ENCODE peak calls at places on chromosomes 5 and 9, in four cellular contexts. One of them, this sample, is unnamed.
A peak's percentile ranks its signal among the peaks of the same experiment; 100 is the strongest.

GRCh38 chr5:150217874-150218692 is 28.2 kb downstream of the SLC6A7 start:
- DNase-seq in endothelial cell: peak; percentile 92
- DNase-seq in stimulated activated CD4-positive, alpha-beta T cell treated with anti-CD3 and anti-CD28 coated beads, Interleukin-12 subunit alpha, Interleukin-12 subunit beta, amount 100 ng/mL, for 4 hours: peak; percentile 71
- DNase-seq in DMS53: peak; percentile 87
- DNase-seq in this sample: peak; percentile 91

GRCh38 chr5:21642321-21642720 is 1210.8 kb downstream of the CDH12 start:
- DNase-seq in endothelial cell: no peak
- DNase-seq in stimulated activated CD4-positive, alpha-beta T cell treated with anti-CD3 and anti-CD28 coated beads, Interleukin-12 subunit alpha, Interleukin-12 subunit beta, amount 100 ng/mL, for 4 hours: no peak
- DNase-seq in DMS53: no peak
- DNase-seq in this sample: no peak

GRCh38 chr5:28517691-28518090 is 1479.3 kb upstream of the CDH9 start:
- DNase-seq in endothelial cell: no peak
- DNase-seq in stimulated activated CD4-positive, alpha-beta T cell treated with anti-CD3 and anti-CD28 coated beads, Interleukin-12 subunit alpha, Interleukin-12 subunit beta, amount 100 ng/mL, for 4 hours: no peak
- DNase-seq in DMS53: no peak
- DNase-seq in this sample: no peak

GRCh38 chr9:116596646-116597045 is 90.5 kb upstream of the TRIM32 start:
- DNase-seq in endothelial cell: no peak
- DNase-seq in stimulated activated CD4-positive, alpha-beta T cell treated with anti-CD3 and anti-CD28 coated beads, Interleukin-12 subunit alpha, Interleukin-12 subunit beta, amount 100 ng/mL, for 4 hours: no peak
- DNase-seq in DMS53: no peak
- DNase-seq in this sample: no peak

GRCh38 chr5:166117062-166117743 is 2174.2 kb upstream of the WWC1 start:
- DNase-seq in endothelial cell: no peak
- DNase-seq in stimulated activated CD4-positive, alpha-beta T cell treated with anti-CD3 and anti-CD28 coated beads, Interleukin-12 subunit alpha, Interleukin-12 subunit beta, amount 100 ng/mL, for 4 hours: no peak
- DNase-seq in DMS53: no peak
- DNase-seq in this sample: no peak

GRCh38 chr9:122392714-122393113 is 21.9 kb downstream of the PTGS1 start:
- DNase-seq in endothelial cell: no peak
- DNase-seq in stimulated activated CD4-positive, alpha-beta T cell treated with anti-CD3 and anti-CD28 coated beads, Interleukin-12 subunit alpha, Interleukin-12 subunit beta, amount 100 ng/mL, for 4 hours: no peak
- DNase-seq in DMS53: no peak
- DNase-seq in this sample: no peak

GRCh38 chr9:81557452-81557956 is 131.8 kb downstream of the TLE1 start:
- DNase-seq in endothelial cell: no peak
- DNase-seq in stimulated activated CD4-positive, alpha-beta T cell treated with anti-CD3 and anti-CD28 coated beads, Interleukin-12 subunit alpha, Interleukin-12 subunit beta, amount 100 ng/mL, for 4 hours: no peak
- DNase-seq in DMS53: no peak
- DNase-seq in this sample: no peak

GRCh38 chr9:16333697-16334096 is 536.8 kb downstream of the BNC2 start:
- DNase-seq in endothelial cell: no peak
- DNase-seq in stimulated activated CD4-positive, alpha-beta T cell treated with anti-CD3 and anti-CD28 coated beads, Interleukin-12 subunit alpha, Interleukin-12 subunit beta, amount 100 ng/mL, for 4 hours: no peak
- DNase-seq in DMS53: no peak
- DNase-seq in this sample: no peak

GRCh38 chr9:112535811-112536210 is 49.2 kb downstream of the KIAA1958 start:
- DNase-seq in endothelial cell: no peak
- DNase-seq in stimulated activated CD4-positive, alpha-beta T cell treated with anti-CD3 and anti-CD28 coated beads, Interleukin-12 subunit alpha, Interleukin-12 subunit beta, amount 100 ng/mL, for 4 hours: no peak
- DNase-seq in DMS53: no peak
- DNase-seq in this sample: no peak

GRCh38 chr9:95422650-95423049 is 94.1 kb downstream of the PTCH1 start:
- DNase-seq in endothelial cell: no peak
- DNase-seq in stimulated activated CD4-positive, alpha-beta T cell treated with anti-CD3 and anti-CD28 coated beads, Interleukin-12 subunit alpha, Interleukin-12 subunit beta, amount 100 ng/mL, for 4 hours: no peak
- DNase-seq in DMS53: peak; percentile 10
- DNase-seq in this sample: no peak

GRCh38 chr5:9775339-9775738 is 145.2 kb upstream of the TAS2R1 start:
- DNase-seq in endothelial cell: no peak
- DNase-seq in stimulated activated CD4-positive, alpha-beta T cell treated with anti-CD3 and anti-CD28 coated beads, Interleukin-12 subunit alpha, Interleukin-12 subunit beta, amount 100 ng/mL, for 4 hours: no peak
- DNase-seq in DMS53: peak; percentile 50
- DNase-seq in this sample: no peak

GRCh38 chr9:101455656-101456235 is 20.2 kb upstream of the ALDOB start:
- DNase-seq in endothelial cell: no peak
- DNase-seq in stimulated activated CD4-positive, alpha-beta T cell treated with anti-CD3 and anti-CD28 coated beads, Interleukin-12 subunit alpha, Interleukin-12 subunit beta, amount 100 ng/mL, for 4 hours: no peak
- DNase-seq in DMS53: no peak
- DNase-seq in this sample: no peak

GRCh38 chr9:86308687-86309086 is 26.3 kb upstream of the ISCA1 start:
- DNase-seq in endothelial cell: no peak
- DNase-seq in stimulated activated CD4-positive, alpha-beta T cell treated with anti-CD3 and anti-CD28 coated beads, Interleukin-12 subunit alpha, Interleukin-12 subunit beta, amount 100 ng/mL, for 4 hours: no peak
- DNase-seq in DMS53: no peak
- DNase-seq in this sample: no peak

GRCh38 chr5:141402553-141403328 is at the start of gene PCDHGA9:
- DNase-seq in endothelial cell: no peak
- DNase-seq in stimulated activated CD4-positive, alpha-beta T cell treated with anti-CD3 and anti-CD28 coated beads, Interleukin-12 subunit alpha, Interleukin-12 subunit beta, amount 100 ng/mL, for 4 hours: no peak
- DNase-seq in DMS53: peak; percentile 67
- DNase-seq in this sample: no peak

GRCh38 chr5:64188776-64189175 is 23.1 kb downstream of the RNF180 start:
- DNase-seq in endothelial cell: no peak
- DNase-seq in stimulated activated CD4-positive, alpha-beta T cell treated with anti-CD3 and anti-CD28 coated beads, Interleukin-12 subunit alpha, Interleukin-12 subunit beta, amount 100 ng/mL, for 4 hours: no peak
- DNase-seq in DMS53: no peak
- DNase-seq in this sample: no peak

GRCh38 chr5:84362061-84362720 is 22.5 kb downstream of the EDIL3 start:
- DNase-seq in endothelial cell: no peak
- DNase-seq in stimulated activated CD4-positive, alpha-beta T cell treated with anti-CD3 and anti-CD28 coated beads, Interleukin-12 subunit alpha, Interleukin-12 subunit beta, amount 100 ng/mL, for 4 hours: no peak
- DNase-seq in DMS53: no peak
- DNase-seq in this sample: no peak

GRCh38 chr5:107487056-107487461 is 183.7 kb downstream of the EFNA5 start:
- DNase-seq in endothelial cell: no peak
- DNase-seq in stimulated activated CD4-positive, alpha-beta T cell treated with anti-CD3 and anti-CD28 coated beads, Interleukin-12 subunit alpha, Interleukin-12 subunit beta, amount 100 ng/mL, for 4 hours: no peak
- DNase-seq in DMS53: no peak
- DNase-seq in this sample: no peak

GRCh38 chr5:74424162-74424868 is 216.2 kb downstream of the ENC1 start:
- DNase-seq in endothelial cell: no peak
- DNase-seq in stimulated activated CD4-positive, alpha-beta T cell treated with anti-CD3 and anti-CD28 coated beads, Interleukin-12 subunit alpha, Interleukin-12 subunit beta, amount 100 ng/mL, for 4 hours: no peak
- DNase-seq in DMS53: no peak
- DNase-seq in this sample: no peak

GRCh38 chr5:16179511-16179935 is at the start of gene MARCHF11:
- DNase-seq in endothelial cell: peak; percentile 36
- DNase-seq in stimulated activated CD4-positive, alpha-beta T cell treated with anti-CD3 and anti-CD28 coated beads, Interleukin-12 subunit alpha, Interleukin-12 subunit beta, amount 100 ng/mL, for 4 hours: no peak
- DNase-seq in DMS53: no peak
- DNase-seq in this sample: peak; percentile 54

GRCh38 chr9:120892748-120893584 is 16.0 kb upstream of the PHF19 start:
- DNase-seq in endothelial cell: no peak
- DNase-seq in stimulated activated CD4-positive, alpha-beta T cell treated with anti-CD3 and anti-CD28 coated beads, Interleukin-12 subunit alpha, Interleukin-12 subunit beta, amount 100 ng/mL, for 4 hours: no peak
- DNase-seq in DMS53: peak; percentile 72
- DNase-seq in this sample: no peak

GRCh38 chr9:107600060-107600573 is 110.5 kb upstream of the KLF4 start:
- DNase-seq in endothelial cell: no peak
- DNase-seq in stimulated activated CD4-positive, alpha-beta T cell treated with anti-CD3 and anti-CD28 coated beads, Interleukin-12 subunit alpha, Interleukin-12 subunit beta, amount 100 ng/mL, for 4 hours: no peak
- DNase-seq in DMS53: no peak
- DNase-seq in this sample: no peak

This sample was measured in nephron progenitor cell.